ENCODE peak calls at places on chromosomes 2 and 18, in seven cellular contexts. U is AG10803, K is PC-3, N is mammary epithelial cell, D is heart left ventricle, E is tibial nerve, Z is spleen. G is an unnamed sample.
A peak's percentile ranks its signal among the peaks of the same experiment; 100 is the strongest.

GRCh38 chr2:196592331-196592911 is 47.1 kb upstream of the CCDC150 start:
- DNase-seq in U (peak; percentile 55), K (peak; percentile 38), N (peak; percentile 27), D (peak; percentile 32), E (no peak), Z (no peak), G (peak; percentile 60)

GRCh38 chr2:180905002-180905401 is 75.4 kb upstream of the UBE2E3 start:
- DNase-seq in U (no peak), K (no peak), N (no peak), D (no peak), E (no peak), Z (no peak), G (peak; percentile 8)

GRCh38 chr2:72669121-72669520 is 156.7 kb downstream of the EXOC6B start:
- DNase-seq in U (peak; percentile 82), K (peak; percentile 81), N (peak; percentile 69), D (no peak), E (no peak), Z (no peak), G (peak; percentile 60)

GRCh38 chr18:8424917-8425725 is 184.1 kb upstream of the RAB12 start:
- DNase-seq in U (peak; percentile 76), K (peak; percentile 97), N (peak; percentile 92), D (no peak), E (no peak), Z (no peak), G (peak; percentile 69)

GRCh38 chr18:12839526-12840196 is 44.4 kb downstream of the PTPN2 start:
- DNase-seq in U (peak; percentile 60), K (no peak), N (peak; percentile 42), D (no peak), E (no peak), Z (no peak), G (peak; percentile 29)

GRCh38 chr2:46010925-46011490 is 286.2 kb upstream of the EPAS1 start:
- DNase-seq in U (peak; percentile 62), K (peak; percentile 72), N (peak; percentile 37), D (no peak), E (no peak), Z (no peak), G (peak; percentile 64)

GRCh38 chr18:35478520-35479435 is 19.0 kb downstream of the INO80C start:
- DNase-seq in U (peak; percentile 68), K (peak; percentile 83), N (peak; percentile 100), D (no peak), E (no peak), Z (no peak), G (peak; percentile 88)

GRCh38 chr2:15811367-15811766 is 129.0 kb upstream of the MYCN start:
- DNase-seq in U (no peak), K (no peak), N (no peak), D (no peak), E (no peak), Z (no peak), G (no peak)

GRCh38 chr18:79599503-79599931 is 80.1 kb upstream of the CTDP1 start:
- DNase-seq in U (peak; percentile 74), K (peak; percentile 86), N (no peak), D (peak; percentile 11), E (no peak), Z (peak; percentile 68), G (peak; percentile 40)

GRCh38 chr2:219775506-219775905 is 148.1 kb downstream of the SLC4A3 start:
- DNase-seq in U (no peak), K (no peak), N (peak; percentile 80), D (no peak), E (no peak), Z (no peak), G (no peak)

GRCh38 chr2:118089015-118089800 is 937 bp downstream of the INSIG2 start:
- DNase-seq in U (peak; percentile 64), K (peak; percentile 48), N (peak; percentile 68), D (no peak), E (no peak), Z (no peak), G (peak; percentile 51)

GRCh38 chr2:238582159-238582558 is 155.4 kb downstream of the ASB1 start:
- DNase-seq in U (peak; percentile 79), K (no peak), N (no peak), D (no peak), E (no peak), Z (no peak), G (peak; percentile 82)

GRCh38 chr2:25514043-25514627 is 159.2 kb downstream of the DTNB start:
- DNase-seq in U (no peak), K (no peak), N (no peak), D (no peak), E (no peak), Z (no peak), G (no peak)

GRCh38 chr2:98601532-98602132 is 6.7 kb downstream of the COA5 start:
- DNase-seq in U (peak; percentile 34), K (peak; percentile 61), N (peak; percentile 33), D (no peak), E (no peak), Z (no peak), G (peak; percentile 46)

DNA sequence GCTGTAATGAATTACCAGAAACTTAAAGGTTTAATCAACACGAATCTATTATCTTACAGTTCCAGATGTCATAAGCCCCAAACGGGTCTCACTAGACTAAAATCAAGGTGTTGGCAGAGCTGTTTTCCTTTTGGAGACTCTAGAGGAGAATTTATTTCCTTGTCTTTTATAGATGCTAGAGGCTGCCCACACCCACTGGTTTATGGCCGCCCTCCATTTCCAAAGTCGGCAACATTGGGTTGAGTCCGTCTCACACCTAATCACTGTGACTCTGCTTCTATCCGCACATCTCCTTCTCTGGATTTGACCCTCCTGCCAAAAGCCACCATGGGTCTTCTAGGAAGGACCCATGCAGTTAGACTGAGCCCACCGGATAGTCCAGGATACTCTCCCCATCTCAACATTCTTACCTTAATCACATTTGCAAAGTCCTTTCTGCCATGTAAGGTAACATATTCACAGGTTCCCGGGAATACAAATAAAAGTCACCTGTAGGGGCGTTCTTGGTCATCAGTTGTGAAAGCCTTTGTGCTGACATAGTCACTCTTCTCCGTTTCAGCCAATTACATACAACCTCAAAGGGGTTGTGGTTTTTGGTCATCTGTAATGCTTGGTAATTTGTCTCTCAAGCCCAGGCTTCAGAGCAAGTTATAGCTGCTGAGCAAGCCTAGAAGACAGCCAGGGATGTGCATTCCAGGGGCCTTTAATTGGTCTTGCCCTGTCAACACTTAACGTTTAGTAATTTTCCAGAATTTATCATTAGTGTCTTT is 179.4 kb downstream of the ANTXR1 start:
- DNase-seq in U (peak; percentile 96), K (no peak), N (no peak), D (no peak), E (no peak), Z (no peak), G (no peak)
- TF ChIP-seq CTCF in U (peak; percentile 41), K (no peak), N (no peak), D (no peak), E (no peak), Z (no peak), G (no peak)

DNA sequence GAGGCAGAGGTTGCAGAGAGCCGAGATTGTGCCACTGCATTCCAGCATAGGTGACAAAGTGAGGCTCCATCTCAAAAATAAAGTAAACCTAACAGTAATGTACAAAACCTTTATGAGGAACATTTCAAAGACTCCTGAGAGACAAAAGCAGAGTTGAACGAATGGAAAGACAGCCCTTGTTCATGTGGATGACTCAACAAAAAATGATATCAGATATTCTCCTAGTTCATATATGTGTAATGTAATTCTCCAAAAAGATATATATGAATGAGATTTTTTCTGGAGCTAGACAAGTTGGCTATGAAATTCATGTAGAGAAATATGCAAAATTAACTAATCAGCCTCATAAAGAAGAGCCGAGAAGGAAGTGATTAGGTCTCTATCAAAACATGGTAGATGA is 61.7 kb downstream of the KIAA1328 start:
- DNase-seq in U (no peak), K (no peak), N (no peak), D (no peak), E (no peak), Z (no peak), G (no peak)
- H3K4me3 ChIP-seq in U (no peak overlapping the region), K (no peak overlapping the region), N (no peak overlapping the region), D (no peak overlapping the region), E (no peak overlapping the region), Z (no peak overlapping the region), G (no peak overlapping the region)

DNA sequence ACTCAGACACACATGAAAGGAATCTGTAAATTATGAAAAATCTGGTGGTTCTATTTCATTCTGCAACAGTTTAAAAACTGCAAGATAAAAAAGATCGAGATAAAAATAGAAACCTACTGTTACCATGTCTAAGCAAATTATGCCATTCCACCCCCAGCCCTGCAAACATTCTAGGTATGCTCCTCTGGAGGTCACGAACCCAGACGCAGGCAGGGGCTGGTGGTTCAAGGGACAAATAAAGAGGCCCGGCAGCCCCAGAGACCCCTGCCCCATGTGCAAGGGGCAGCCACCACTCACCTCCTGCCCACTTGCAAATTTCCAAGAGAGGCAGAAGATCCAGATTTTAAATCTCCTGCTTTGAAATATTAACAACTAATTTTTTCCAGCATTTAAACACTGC is 210.5 kb downstream of the ANAPC1 start:
- DNase-seq in U (no peak), K (no peak), N (no peak), D (no peak), E (no peak), Z (no peak), G (no peak)
- TF ChIP-seq CTCF in U (no peak), K (no peak), N (no peak), D (no peak), E (no peak), Z (no peak), G (no peak)

GRCh38 chr2:55672630-55673029 is 21.0 kb downstream of the PNPT1 start:
- DNase-seq in U (peak; percentile 77), K (no peak), N (no peak), D (no peak), E (no peak), Z (no peak), G (no peak)
- H3K4me3 ChIP-seq in U (no peak overlapping the region), K (no peak overlapping the region), N (no peak overlapping the region), D (no peak overlapping the region), E (no peak overlapping the region), Z (no peak overlapping the region), G (no peak overlapping the region)

GRCh38 chr2:158667567-158667966 is 127.5 kb upstream of the DAPL1 start:
- DNase-seq in U (peak; percentile 60), K (peak; percentile 66), N (peak; percentile 74), D (no peak), E (no peak), Z (no peak), G (peak; percentile 69)
- TF ChIP-seq CTCF in U (no peak), K (no peak), N (peak; percentile 2), D (no peak), E (no peak), Z (no peak), G (no peak)

GRCh38 chr2:109335586-109336266 is 206.7 kb downstream of the SH3RF3 start:
- DNase-seq in U (peak; percentile 92), K (peak; percentile 73), N (peak; percentile 19), D (no peak), E (no peak), Z (no peak), G (peak; percentile 87)
- H3K4me3 ChIP-seq in U (peak overlapping the region; percentile 46), K (peak overlapping the region; percentile 57), N (no peak overlapping the region), D (no peak overlapping the region), E (peak overlapping the region; percentile 18), Z (no peak overlapping the region), G (no peak overlapping the region)

DNA sequence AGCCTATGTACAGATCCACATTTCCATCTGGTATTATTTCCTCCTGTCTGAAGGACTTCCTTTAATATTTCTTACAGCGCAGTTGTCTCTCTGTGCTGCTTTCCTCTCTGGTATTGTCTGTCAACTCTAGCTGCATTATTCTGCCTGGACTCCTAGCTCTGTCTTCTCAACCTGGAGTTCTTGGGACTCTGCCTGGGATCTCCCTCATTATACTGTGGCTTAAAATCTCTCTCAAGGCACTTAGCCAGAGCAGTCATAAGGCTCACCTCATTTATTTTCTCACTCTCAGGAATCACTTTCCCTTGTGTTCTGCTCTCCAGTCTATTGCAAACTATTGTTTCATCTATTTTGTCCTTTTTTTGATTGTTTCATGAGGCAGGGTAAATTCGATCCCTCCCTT is 850.4 kb downstream of the ERBB4 start:
- DNase-seq in U (no peak), K (no peak), N (no peak), D (no peak), E (no peak), Z (no peak), G (no peak)
- TF ChIP-seq CTCF in U (no peak), K (no peak), N (no peak), D (no peak), E (no peak), Z (no peak), G (no peak)

G was measured in astrocyte of the spinal cord.